ENCODE peak calls at places on chromosomes 5 and 9, in eight cellular contexts. V, D, N, H, G, J, S and F are unnamed samples.

GRCh38 chr5:56549096-56549886 is 266.1 kb upstream of the MAP3K1 start:
- DNase-seq in V (no peak), D (no peak), N (no peak), H (no peak), G (no peak), J (no peak), S (no peak), F (no peak)

GRCh38 chr5:122313001-122313402 is 965 bp downstream of the SNCAIP start:
- DNase-seq in V (no peak), D (no peak), N (no peak), H (no peak), G (no peak), J (no peak), S (no peak), F (peak; percentile 50)

GRCh38 chr5:98474211-98474610 is 299.3 kb upstream of the RGMB start:
- DNase-seq in V (no peak), D (no peak), N (no peak), H (no peak), G (no peak), J (no peak), S (no peak), F (no peak)

GRCh38 chr9:87792831-87793288 is 66.9 kb downstream of the CTSL start:
- DNase-seq in V (peak; percentile 93), D (peak; percentile 95), N (no peak), H (peak; percentile 100), G (peak; percentile 76), J (no peak), S (peak; percentile 40), F (peak; percentile 0)

GRCh38 chr9:120892748-120893584 is 16.0 kb upstream of the PHF19 start:
- DNase-seq in V (no peak), D (peak; percentile 93), N (no peak), H (peak; percentile 87), G (peak; percentile 90), J (no peak), S (peak; percentile 74), F (peak; percentile 84)

GRCh38 chr9:107323836-107324235 is 40.8 kb downstream of the RAD23B start:
- DNase-seq in V (no peak), D (no peak), N (no peak), H (no peak), G (no peak), J (no peak), S (no peak), F (no peak)

GRCh38 chr9:89606049-89606481 is 1.3 kb downstream of the GADD45G start:
- DNase-seq in V (no peak), D (peak; percentile 86), N (peak; percentile 85), H (peak; percentile 75), G (peak; percentile 88), J (no peak), S (peak; percentile 60), F (no peak)

GRCh38 chr5:34959323-34959722 is 30.0 kb downstream of the DNAJC21 start:
- DNase-seq in V (no peak), D (peak; percentile 29), N (no peak), H (peak; percentile 73), G (peak; percentile 69), J (no peak), S (no peak), F (no peak)